ENCODE peak calls at places on chromosomes 3 and 15, in ten cellular contexts. E, V, W, R, P, M, H, G, N and O are unnamed samples.
A peak's percentile ranks its signal among the peaks of the same experiment; 100 is the strongest.

GRCh38 chr3:60391292-60391691 is 860.0 kb downstream of the FHIT start:
- DNase-seq in E (no peak), V (no peak), W (no peak), R (no peak), P (no peak), M (no peak), H (no peak), G (no peak), N (no peak), O (no peak)

GRCh38 chr3:52385157-52385556 is 59.7 kb downstream of the SEMA3G start:
- DNase-seq in E (no peak), V (peak; percentile 25), W (peak; percentile 76), R (peak; percentile 79), P (no peak), M (no peak), H (peak; percentile 73), G (no peak), N (no peak), O (peak; percentile 71)

GRCh38 chr15:42679285-42680141 is 57.4 kb downstream of the CDAN1 start:
- DNase-seq in E (no peak), V (peak; percentile 86), W (no peak), R (no peak), P (no peak), M (no peak), H (no peak), G (no peak), N (no peak), O (no peak)

GRCh38 chr3:70108072-70108471 is 108.5 kb downstream of the SAMMSON start:
- DNase-seq in E (peak; percentile 54), V (peak; percentile 17), W (peak; percentile 60), R (no peak), P (no peak), M (no peak), H (peak; percentile 44), G (no peak), N (no peak), O (peak; percentile 13)

GRCh38 chr3:32002536-32003368 is 21.2 kb downstream of the ZNF860 start:
- DNase-seq in E (peak; percentile 51), V (no peak), W (no peak), R (no peak), P (no peak), M (no peak), H (no peak), G (no peak), N (no peak), O (no peak)

GRCh38 chr3:16618721-16619120 is 13.5 kb upstream of the DAZL start:
- DNase-seq in E (no peak), V (no peak), W (no peak), R (no peak), P (no peak), M (no peak), H (no peak), G (no peak), N (no peak), O (no peak)

GRCh38 chr3:36305929-36306520 is 74.3 kb upstream of the STAC start:
- DNase-seq in E (no peak), V (no peak), W (no peak), R (no peak), P (no peak), M (no peak), H (no peak), G (no peak), N (no peak), O (no peak)

GRCh38 chr3:170714562-170715535 is 129.0 kb upstream of the SLC7A14 start:
- DNase-seq in E (no peak), V (no peak), W (no peak), R (no peak), P (no peak), M (no peak), H (no peak), G (no peak), N (no peak), O (no peak)

GRCh38 chr3:102089904-102090492 is 240.7 kb downstream of the NFKBIZ start:
- DNase-seq in E (no peak), V (peak; percentile 75), W (peak; percentile 40), R (no peak), P (no peak), M (no peak), H (peak; percentile 5), G (no peak), N (no peak), O (peak; percentile 16)

GRCh38 chr15:41620536-41621199 is 39.5 kb upstream of the MGA start:
- DNase-seq in E (no peak), V (no peak), W (no peak), R (no peak), P (no peak), M (no peak), H (no peak), G (no peak), N (no peak), O (no peak)

GRCh38 chr15:101070502-101071273 is 151.5 kb downstream of the LRRK1 start:
- DNase-seq in E (peak; percentile 31), V (no peak), W (no peak), R (no peak), P (no peak), M (no peak), H (no peak), G (no peak), N (no peak), O (peak; percentile 65)

GRCh38 chr15:94387854-94388441 is 156.6 kb downstream of the MCTP2 start:
- DNase-seq in E (no peak), V (no peak), W (peak; percentile 80), R (no peak), P (no peak), M (no peak), H (no peak), G (no peak), N (no peak), O (no peak)

GRCh38 chr3:56633602-56634371 is 49.3 kb downstream of the TASOR start:
- DNase-seq in E (no peak), V (no peak), W (no peak), R (no peak), P (no peak), M (peak; percentile 35), H (no peak), G (no peak), N (no peak), O (no peak)

GRCh38 chr3:163261056-163261455 is 1764.4 kb downstream of the OTOL1 start:
- DNase-seq in E (no peak), V (no peak), W (no peak), R (no peak), P (no peak), M (no peak), H (no peak), G (no peak), N (no peak), O (no peak)

GRCh38 chr3:106323586-106323985 is 454.8 kb upstream of the CBLB start:
- DNase-seq in E (no peak), V (no peak), W (no peak), R (no peak), P (no peak), M (no peak), H (no peak), G (no peak), N (no peak), O (no peak)

GRCh38 chr15:48477795-48478360 is 146.6 kb downstream of the DUT start:
- DNase-seq in E (no peak), V (no peak), W (no peak), R (no peak), P (no peak), M (no peak), H (no peak), G (no peak), N (no peak), O (no peak)

GRCh38 chr3:32510075-32510724 is 7.5 kb upstream of the CMTM6 start:
- DNase-seq in E (no peak), V (peak; percentile 37), W (peak; percentile 91), R (peak; percentile 75), P (peak; percentile 57), M (no peak), H (peak; percentile 61), G (peak; percentile 59), N (peak; percentile 87), O (peak; percentile 76)

GRCh38 chr3:11638669-11639402 is 4.9 kb downstream of the VGLL4 start:
- DNase-seq in E (no peak), V (no peak), W (no peak), R (no peak), P (peak; percentile 71), M (peak; percentile 34), H (peak; percentile 35), G (no peak), N (no peak), O (no peak)

GRCh38 chr3:23106641-23107040 is 96.5 kb upstream of the UBE2E2 start:
- DNase-seq in E (no peak), V (no peak), W (no peak), R (no peak), P (no peak), M (no peak), H (no peak), G (no peak), N (no peak), O (no peak)

GRCh38 chr3:73605388-73605787 is 19.4 kb downstream of the PDZRN3 start:
- DNase-seq in E (no peak), V (no peak), W (no peak), R (no peak), P (no peak), M (no peak), H (no peak), G (no peak), N (no peak), O (peak; percentile 45)

GRCh38 chr15:51580982-51581381 is 41.6 kb downstream of the DMXL2 start:
- DNase-seq in E (no peak), V (no peak), W (no peak), R (no peak), P (no peak), M (no peak), H (no peak), G (no peak), N (no peak), O (no peak)

GRCh38 chr3:127170794-127171193 is 22.1 kb upstream of the PRR23E start:
- DNase-seq in E (no peak), V (no peak), W (no peak), R (no peak), P (no peak), M (no peak), H (peak; percentile 42), G (no peak), N (peak; percentile 29), O (peak; percentile 77)

GRCh38 chr3:59212128-59212764 is 162.4 kb upstream of the CFAP20DC start:
- DNase-seq in E (no peak), V (peak; percentile 4), W (peak; percentile 73), R (peak; percentile 53), P (no peak), M (no peak), H (peak; percentile 20), G (peak; percentile 26), N (peak; percentile 65), O (peak; percentile 57)

GRCh38 chr3:179147571-179148445 is at the start of gene PIK3CA:
- DNase-seq in E (peak; percentile 95), V (peak; percentile 93), W (peak; percentile 97), R (peak; percentile 88), P (peak; percentile 97), M (peak; percentile 87), H (peak; percentile 85), G (peak; percentile 97), N (peak; percentile 99), O (peak; percentile 93)

GRCh38 chr3:186365202-186365974 is 3.4 kb upstream of the DGKG start:
- DNase-seq in E (no peak), V (no peak), W (no peak), R (no peak), P (no peak), M (peak; percentile 42), H (no peak), G (no peak), N (peak; percentile 81), O (peak; percentile 62)

GRCh38 chr3:151538706-151539403 is 78.0 kb upstream of the IGSF10 start:
- DNase-seq in E (peak; percentile 50), V (no peak), W (no peak), R (no peak), P (peak; percentile 26), M (no peak), H (peak; percentile 25), G (no peak), N (peak; percentile 74), O (peak; percentile 7)

GRCh38 chr3:5006755-5007202 is 27.5 kb downstream of the BHLHE40 start:
- DNase-seq in E (no peak), V (no peak), W (peak; percentile 95), R (peak; percentile 87), P (no peak), M (no peak), H (no peak), G (peak; percentile 83), N (no peak), O (no peak)

GRCh38 chr3:106913111-106913698 is 464.0 kb upstream of the CCDC54 start:
- DNase-seq in E (no peak), V (no peak), W (no peak), R (no peak), P (no peak), M (no peak), H (peak; percentile 56), G (no peak), N (no peak), O (no peak)